ENCODE peak calls at places on chromosomes 13 and 19, in nine cellular contexts. B is MCF 10A; L is upper lobe of right lung; G is CD4-positive, alpha-beta T cell; O is neural crest cell; P is nephron progenitor cell; H is cardiac muscle cell; F is lower leg skin; I is AG10803. M is an unnamed sample.

GRCh38 chr13:46354143-46355087 is 32.6 kb downstream of the RUBCNL start:
- DNase-seq in B (peak; percentile 94), L (no peak), G (no peak), O (no peak), P (no peak), H (no peak), F (no peak), I (peak; percentile 96), M (no peak)

GRCh38 chr19:55528030-55528801 is 8.7 kb downstream of the SBK2 start:
- DNase-seq in B (no peak), L (no peak), G (no peak), O (no peak), P (no peak), H (no peak), F (no peak), I (peak; percentile 37), M (no peak)

GRCh38 chr19:46901701-46902401 is 41.1 kb downstream of the ARHGAP35 start:
- DNase-seq in B (peak; percentile 31), L (no peak), G (no peak), O (no peak), P (no peak), H (no peak), F (no peak), I (peak; percentile 52), M (no peak)

GRCh38 chr13:113448545-113448884 is 4.8 kb downstream of the ADPRHL1 start:
- DNase-seq in B (peak; percentile 9), L (peak; percentile 76), G (no peak), O (no peak), P (no peak), H (peak; percentile 57), F (no peak), I (no peak), M (no peak)

GRCh38 chr13:51666839-51667238 is 82.6 kb downstream of the WDFY2 start:
- DNase-seq in B (no peak), L (no peak), G (no peak), O (no peak), P (no peak), H (no peak), F (no peak), I (no peak), M (no peak)

GRCh38 chr13:40109324-40109958 is 454.0 kb downstream of the COG6 start:
- DNase-seq in B (peak; percentile 94), L (no peak), G (no peak), O (no peak), P (no peak), H (no peak), F (no peak), I (peak; percentile 95), M (no peak)

GRCh38 chr13:31930490-31930889 is 101.1 kb upstream of the FRY start:
- DNase-seq in B (no peak), L (no peak), G (no peak), O (no peak), P (no peak), H (no peak), F (no peak), I (no peak), M (no peak)

GRCh38 chr19:17564783-17565182 is 9.3 kb downstream of the COLGALT1 start:
- DNase-seq in B (no peak), L (no peak), G (no peak), O (no peak), P (no peak), H (peak; percentile 75), F (no peak), I (no peak), M (no peak)

GRCh38 chr19:15631817-15632216 is 8.9 kb upstream of the CYP4F3 start:
- DNase-seq in B (peak; percentile 44), L (no peak), G (peak; percentile 8), O (no peak), P (no peak), H (no peak), F (no peak), I (no peak), M (no peak)
- TF ChIP-seq CTCF in B (peak; percentile 63), L (peak; percentile 42), G (peak; percentile 42), O (peak; percentile 18), P (no peak), H (peak; percentile 42), F (no peak), I (peak; percentile 33), M (no peak)

GRCh38 chr19:16071072-16071691 is 5.1 kb upstream of the TPM4 start:
- DNase-seq in B (no peak), L (peak; percentile 12), G (no peak), O (no peak), P (no peak), H (no peak), F (no peak), I (no peak), M (no peak)

GRCh38 chr19:16068696-16069259 is 7.5 kb upstream of the TPM4 start:
- DNase-seq in B (no peak), L (no peak), G (no peak), O (no peak), P (no peak), H (no peak), F (peak; percentile 79), I (no peak), M (no peak)

GRCh38 chr19:16073481-16073880 is 2.8 kb upstream of the TPM4 start:
- DNase-seq in B (no peak), L (peak; percentile 52), G (no peak), O (no peak), P (no peak), H (no peak), F (no peak), I (no peak), M (no peak)

GRCh38 chr19:16069813-16070365 is 6.4 kb upstream of the TPM4 start:
- DNase-seq in B (no peak), L (peak; percentile 57), G (no peak), O (no peak), P (no peak), H (no peak), F (peak; percentile 85), I (no peak), M (no peak)

DNA sequence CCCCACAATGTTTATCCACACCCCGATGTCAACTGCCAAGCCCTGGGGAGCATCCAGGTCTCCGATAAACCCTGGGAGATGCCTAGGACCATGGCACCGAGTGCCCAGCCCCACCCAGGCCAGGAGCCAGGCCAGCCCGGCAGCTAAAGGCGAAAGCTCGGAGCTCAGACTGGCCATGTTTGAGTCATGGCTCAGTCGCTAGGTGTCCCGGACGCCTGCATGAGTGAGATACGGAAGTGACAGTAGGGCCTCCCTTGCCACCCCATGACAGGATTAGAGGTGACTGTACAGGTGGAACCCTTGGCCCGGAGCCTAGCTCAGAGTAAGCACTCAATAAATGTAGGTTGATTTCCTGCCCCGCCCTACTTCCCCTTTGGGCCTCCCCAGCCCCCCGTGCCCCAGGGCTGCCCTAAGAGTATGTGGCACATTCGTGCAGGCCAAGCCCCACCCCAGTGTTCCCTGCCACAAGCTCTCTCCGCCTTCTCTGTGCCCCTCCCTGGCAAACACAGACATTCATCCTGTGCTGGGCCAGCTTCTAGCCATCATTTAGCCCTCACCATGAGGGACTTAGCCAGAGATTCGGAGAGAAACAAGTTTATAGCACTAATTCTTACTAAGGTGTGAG is 5.8 kb upstream of the TPM4 start:
- DNase-seq in B (peak; percentile 85), L (peak; percentile 91), G (peak; percentile 77), O (no peak), P (no peak), H (no peak), F (peak; percentile 95), I (no peak), M (no peak)
- TF ChIP-seq CTCF in B (no peak), L (no peak), G (peak; percentile 37), O (no peak), P (no peak), H (no peak), F (no peak), I (no peak), M (no peak)

GRCh38 chr13:110447058-110447511 is 114.4 kb downstream of the RAB20 start:
- DNase-seq in B (no peak), L (no peak), G (no peak), O (no peak), P (no peak), H (no peak), F (peak; percentile 82), I (peak; percentile 76), M (no peak)

GRCh38 chr13:110446570-110446880 is 115.0 kb downstream of the RAB20 start:
- DNase-seq in B (no peak), L (no peak), G (no peak), O (no peak), P (no peak), H (no peak), F (peak; percentile 83), I (no peak), M (no peak)

GRCh38 chr13:110445183-110445582 is 116.3 kb downstream of the RAB20 start:
- DNase-seq in B (peak; percentile 57), L (no peak), G (no peak), O (no peak), P (no peak), H (no peak), F (peak; percentile 57), I (peak; percentile 55), M (no peak)

GRCh38 chr13:110444226-110444653 is 117.3 kb downstream of the RAB20 start:
- DNase-seq in B (peak; percentile 29), L (no peak), G (no peak), O (no peak), P (no peak), H (no peak), F (peak; percentile 77), I (peak; percentile 47), M (no peak)

GRCh38 chr13:110445722-110446569 is 115.6 kb downstream of the RAB20 start:
- DNase-seq in B (no peak), L (no peak), G (no peak), O (no peak), P (no peak), H (no peak), F (peak; percentile 83), I (no peak), M (no peak)
- TF ChIP-seq CTCF in B (no peak), L (no peak), G (no peak), O (no peak), P (no peak), H (no peak), F (no peak), I (no peak), M (no peak)

DNA sequence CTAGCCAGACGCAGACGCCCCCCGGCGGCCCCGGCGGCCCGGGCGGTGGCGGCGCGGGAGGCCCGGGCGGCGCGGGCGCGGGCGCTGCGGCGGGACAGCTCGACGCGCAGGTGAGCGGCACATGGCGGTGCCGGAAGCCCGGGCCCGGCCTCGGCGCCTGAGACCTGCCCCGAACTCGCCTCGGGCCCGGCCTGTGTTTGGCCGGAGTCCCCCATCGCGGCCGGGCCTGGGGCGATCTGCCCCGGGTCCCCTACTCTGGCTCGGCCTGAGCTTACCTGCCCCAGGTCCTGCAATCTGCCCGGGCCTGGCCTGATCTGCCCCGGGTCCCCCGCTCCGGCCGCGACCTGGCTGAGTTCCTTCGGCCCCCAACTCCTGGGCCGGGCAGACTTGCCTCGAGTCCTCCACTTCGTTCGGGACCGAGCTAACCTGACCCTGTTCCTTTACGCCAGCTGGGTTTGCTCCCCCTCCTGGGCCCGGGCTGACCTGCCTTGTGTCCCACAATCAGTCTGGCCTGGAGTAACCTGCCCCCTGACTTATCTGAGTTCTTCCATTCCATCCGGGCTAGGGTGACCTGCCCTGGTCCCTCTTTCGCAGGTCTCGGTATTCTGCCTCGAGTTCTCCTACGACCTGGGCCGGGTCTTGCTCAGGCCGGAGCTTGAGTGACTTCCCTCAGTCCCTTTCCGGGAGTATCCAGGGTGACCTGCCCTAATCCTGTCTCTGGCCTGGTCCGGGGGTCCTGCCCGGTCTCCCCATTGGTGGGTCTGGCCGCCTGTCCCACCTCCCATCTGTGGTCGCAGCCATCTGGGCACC is 777 bp downstream of the UPF1 start:
- DNase-seq in B (peak; percentile 44), L (no peak), G (no peak), O (no peak), P (peak; percentile 46), H (peak; percentile 45), F (no peak), I (peak; percentile 25), M (no peak)
- TF ChIP-seq CTCF in B (peak; percentile 26), L (peak; percentile 17), G (no peak), O (no peak), P (no peak), H (peak; percentile 28), F (no peak), I (peak; percentile 25), M (peak; percentile 33)